ENCODE peak calls at places on chromosomes 16 and 17, in five cellular contexts. X is lower lobe of right lung, S is AG04449, Y is IMR-90, P is HAP-1. W is an unnamed sample.

GRCh38 chr17:68513932-68514331 is 1.7 kb downstream of the PRKAR1A start:
- DNase-seq in X (no peak), S (no peak), Y (no peak), P (no peak), W (no peak)

GRCh38 chr16:85451646-85452363 is 161.3 kb upstream of the GSE1 start:
- DNase-seq in X (no peak), S (no peak), Y (no peak), P (no peak), W (no peak)

GRCh38 chr16:19856120-19856519 is 28.5 kb downstream of the GPRC5B start:
- DNase-seq in X (no peak), S (no peak), Y (no peak), P (no peak), W (no peak)

GRCh38 chr17:6231465-6231864 is 161.3 kb downstream of the WSCD1 start:
- DNase-seq in X (no peak), S (no peak), Y (no peak), P (no peak), W (no peak)

GRCh38 chr17:40068129-40068581 is 5.4 kb downstream of the THRA start:
- DNase-seq in X (no peak), S (no peak), Y (no peak), P (no peak), W (no peak)

GRCh38 chr17:78120971-78121800 is 7.4 kb downstream of the TMC6 start:
- DNase-seq in X (no peak), S (no peak), Y (no peak), P (no peak), W (no peak)

GRCh38 chr17:6843241-6843890 is 11.8 kb upstream of the TEKT1 start:
- DNase-seq in X (no peak), S (no peak), Y (peak), P (no peak), W (peak)

GRCh38 chr16:66845080-66845410 is 831 bp downstream of the CA7 start:
- DNase-seq in X (no peak), S (no peak), Y (no peak), P (no peak), W (no peak)

GRCh38 chr17:73138541-73139138 is 26.2 kb upstream of the SSTR2 start:
- DNase-seq in X (no peak), S (no peak), Y (no peak), P (no peak), W (no peak)

GRCh38 chr16:25575363-25575762 is 116.4 kb upstream of the HS3ST4 start:
- DNase-seq in X (no peak), S (no peak), Y (no peak), P (no peak), W (no peak)

GRCh38 chr17:83176272-83176955 is 97.0 kb downstream of the METRNL start:
- DNase-seq in X (no peak), S (no peak), Y (no peak), P (no peak), W (no peak)

GRCh38 chr16:87146676-87147075 is 170.5 kb downstream of the C16orf95 start:
- DNase-seq in X (no peak), S (no peak), Y (no peak), P (no peak), W (no peak)

GRCh38 chr16:77679336-77679735 is 43.0 kb upstream of the NUDT7 start:
- DNase-seq in X (no peak), S (no peak), Y (no peak), P (no peak), W (no peak)

GRCh38 chr17:70525976-70526375 is 356.6 kb downstream of the KCNJ2 start:
- DNase-seq in X (no peak), S (no peak), Y (no peak), P (no peak), W (no peak)

GRCh38 chr17:66373944-66374817 is 71.8 kb downstream of the PRKCA start:
- DNase-seq in X (no peak), S (no peak), Y (no peak), P (no peak), W (no peak)

GRCh38 chr17:4109424-4109823 is 33.4 kb downstream of the ZZEF1 start:
- DNase-seq in X (no peak), S (no peak), Y (no peak), P (no peak), W (no peak)

GRCh38 chr17:9003355-9004131 is 17.8 kb upstream of the NTN1 start:
- DNase-seq in X (no peak), S (no peak), Y (no peak), P (no peak), W (no peak)

GRCh38 chr16:78230832-78231231 is 131.4 kb downstream of the WWOX start:
- DNase-seq in X (no peak), S (no peak), Y (peak), P (no peak), W (no peak)

GRCh38 chr16:72788269-72788809 is 259.6 kb downstream of the ZFHX3 start:
- DNase-seq in X (peak), S (no peak), Y (no peak), P (no peak), W (no peak)

GRCh38 chr16:85252461-85252860 is 140.2 kb upstream of the CIBAR2 start:
- DNase-seq in X (no peak), S (no peak), Y (no peak), P (no peak), W (no peak)

GRCh38 chr17:63349478-63350000 is 96.6 kb downstream of the CYB561 start:
- DNase-seq in X (no peak), S (peak), Y (peak), P (no peak), W (no peak)

GRCh38 chr16:90044111-90044551 is 24.9 kb upstream of the DBNDD1 start:
- DNase-seq in X (no peak), S (no peak), Y (no peak), P (no peak), W (no peak)

GRCh38 chr17:45409659-45410076 is 23.0 kb downstream of the ARHGAP27 start:
- DNase-seq in X (no peak), S (no peak), Y (no peak), P (no peak), W (no peak)

GRCh38 chr17:17127730-17128291 is 78.3 kb downstream of the PLD6 start:
- DNase-seq in X (peak), S (no peak), Y (peak), P (no peak), W (no peak)

GRCh38 chr16:66832661-66833305 is 2.0 kb upstream of the NAE1 start:
- DNase-seq in X (no peak), S (no peak), Y (peak), P (no peak), W (peak)

GRCh38 chr17:78140169-78141051 is 5.8 kb upstream of the C17orf99 start:
- DNase-seq in X (peak), S (no peak), Y (peak), P (peak), W (no peak)

GRCh38 chr16:48384305-48384981 is 770 bp downstream of the SIAH1 start:
- DNase-seq in X (peak), S (no peak), Y (peak), P (peak), W (no peak)

GRCh38 chr17:76262732-76263344 is 2.3 kb upstream of the UBALD2 start:
- DNase-seq in X (no peak), S (no peak), Y (no peak), P (no peak), W (no peak)

GRCh38 chr17:73641779-73642580 is 2.3 kb downstream of the SDK2 start:
- DNase-seq in X (no peak), S (no peak), Y (no peak), P (no peak), W (no peak)

GRCh38 chr17:36055921-36056320 is 8.2 kb upstream of the CCL18 start:
- DNase-seq in X (no peak), S (no peak), Y (no peak), P (no peak), W (no peak)

GRCh38 chr16:10387378-10387681 is 1.5 kb downstream of the ATF7IP2 start:
- DNase-seq in X (no peak), S (no peak), Y (no peak), P (no peak), W (no peak)

GRCh38 chr17:83058478-83059167 is 20.8 kb upstream of the METRNL start:
- DNase-seq in X (peak), S (no peak), Y (no peak), P (peak), W (no peak)

GRCh38 chr16:50340578-50340977 is 28.2 kb downstream of the BRD7 start:
- DNase-seq in X (no peak), S (no peak), Y (peak), P (no peak), W (peak)

GRCh38 chr16:24075929-24076716 is 180.0 kb upstream of the CACNG3 start:
- DNase-seq in X (no peak), S (no peak), Y (no peak), P (peak), W (no peak)

GRCh38 chr17:10089221-10089799 is 109.1 kb downstream of the GAS7 start:
- DNase-seq in X (no peak), S (no peak), Y (peak), P (no peak), W (no peak)

GRCh38 chr17:10285896-10286295 is 86.9 kb downstream of the MYH13 start:
- DNase-seq in X (no peak), S (no peak), Y (no peak), P (no peak), W (no peak)

GRCh38 chr17:49180303-49180702 is 30.1 kb downstream of the GNGT2 start:
- DNase-seq in X (peak), S (no peak), Y (peak), P (peak), W (no peak)

GRCh38 chr17:13601776-13602551 is at the start of gene HS3ST3A1:
- DNase-seq in X (peak), S (no peak), Y (peak), P (no peak), W (no peak)

GRCh38 chr17:79340771-79341528 is 266.3 kb downstream of the ENGASE start:
- DNase-seq in X (no peak), S (no peak), Y (no peak), P (no peak), W (no peak)
- H3K4me3 ChIP-seq in X (no peak), S (no peak), Y (no peak), P (no peak), W (no peak)

GRCh38 chr17:47895254-47895855 is 681 bp upstream of the SP2 start:
- DNase-seq in X (peak), S (no peak), Y (peak), P (peak), W (no peak)

GRCh38 chr17:47897561-47897960 is 1.5 kb downstream of the SP2 start:
- DNase-seq in X (no peak), S (no peak), Y (no peak), P (no peak), W (no peak)

GRCh38 chr17:47894498-47895253 is 1.4 kb upstream of the SP2 start:
- DNase-seq in X (no peak), S (no peak), Y (no peak), P (no peak), W (no peak)

GRCh38 chr17:47896672-47897490 is 845 bp downstream of the SP2 start:
- DNase-seq in X (no peak), S (no peak), Y (peak), P (no peak), W (no peak)

DNA sequence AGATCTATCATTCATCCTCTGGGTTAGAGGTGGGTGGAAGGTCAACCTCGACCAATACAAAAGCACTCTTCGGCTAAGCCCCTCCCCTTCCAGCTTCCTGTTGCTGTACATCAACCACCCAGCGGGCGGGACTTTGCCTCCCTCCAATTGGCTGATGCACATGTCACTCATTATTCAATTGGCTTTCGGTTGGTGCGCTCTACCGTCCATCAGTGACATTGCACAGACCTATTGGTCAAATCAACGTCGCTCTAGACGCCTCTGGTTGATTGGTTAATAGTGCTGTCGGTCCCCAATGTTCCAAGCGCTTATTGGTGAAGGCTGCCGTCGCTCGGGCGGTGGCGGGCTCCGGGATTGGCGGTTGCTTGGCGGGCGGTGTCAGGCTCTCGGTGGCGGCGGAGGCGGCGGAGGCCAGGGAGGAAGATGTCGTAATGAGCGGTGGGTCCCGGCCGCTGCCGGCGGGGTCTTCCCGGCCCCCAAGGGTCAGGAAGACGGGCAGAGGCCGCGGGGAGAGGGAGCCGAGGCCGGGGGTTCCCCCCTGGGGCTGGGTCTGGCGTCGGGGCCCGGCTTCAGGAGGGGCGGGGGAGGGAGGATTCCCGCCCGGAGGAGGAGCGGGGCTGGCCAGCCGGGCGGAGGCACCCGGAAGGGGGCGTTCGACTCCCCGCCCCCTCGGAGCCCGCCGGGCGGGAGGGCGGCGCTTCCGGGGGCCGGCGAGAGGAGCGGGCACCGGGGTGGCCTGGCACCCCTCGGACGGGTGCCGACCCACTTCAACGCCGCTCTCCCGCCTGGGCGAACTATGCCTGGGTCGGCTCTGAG is at the start of gene SP2:
- DNase-seq in X (peak), S (peak), Y (peak), P (peak), W (peak)
- H3K4me3 ChIP-seq in X (peak), S (peak), Y (peak), P (peak), W (peak)

GRCh38 chr17:81222906-81223757 is at the start of gene CEP131:
- DNase-seq in X (peak), S (peak), Y (peak), P (peak), W (peak)

GRCh38 chr17:81221842-81222619 is 734 bp downstream of the CEP131 start:
- DNase-seq in X (no peak), S (no peak), Y (no peak), P (no peak), W (no peak)

GRCh38 chr17:81222620-81222905 is 202 bp downstream of the CEP131 start:
- DNase-seq in X (no peak), S (no peak), Y (no peak), P (no peak), W (no peak)

GRCh38 chr17:81221371-81221841 is 1.4 kb downstream of the CEP131 start:
- DNase-seq in X (no peak), S (no peak), Y (no peak), P (peak), W (no peak)

GRCh38 chr17:81223758-81224122 is 975 bp upstream of the CEP131 start:
- DNase-seq in X (no peak), S (no peak), Y (no peak), P (no peak), W (no peak)
- H3K4me3 ChIP-seq in X (peak), S (peak), Y (peak), P (no peak), W (peak)

DNA sequence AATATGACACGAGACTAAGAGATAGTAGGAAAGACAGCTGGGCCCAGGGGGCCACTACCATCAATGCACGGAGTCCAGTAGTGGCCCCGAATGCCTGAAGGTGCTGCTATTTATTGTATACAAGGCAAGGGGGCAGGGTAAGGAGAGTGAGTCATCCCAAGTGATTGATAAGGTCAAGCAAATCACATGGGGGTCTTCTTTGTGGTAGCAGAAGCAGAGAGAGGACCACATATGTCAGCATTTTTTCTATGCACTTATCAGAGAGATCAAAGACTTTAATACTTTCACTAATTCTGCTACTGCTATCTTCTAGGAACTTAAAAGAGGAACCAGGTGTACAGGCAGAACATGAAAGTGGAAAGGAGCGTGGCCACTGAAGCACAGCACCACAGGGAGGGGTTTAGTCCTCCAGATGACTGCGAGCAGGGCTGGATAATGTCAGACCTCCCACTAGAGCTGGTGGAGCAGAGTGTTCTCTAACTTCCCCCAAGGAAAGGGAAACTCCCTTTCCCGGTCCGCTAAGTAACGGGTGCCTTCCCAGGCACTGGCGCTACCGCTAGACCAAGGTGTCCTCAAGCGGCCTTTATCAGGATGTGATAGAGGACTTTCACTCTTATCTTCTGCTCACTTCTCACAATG is 26.4 kb upstream of the ARL4D start:
- DNase-seq in X (no peak), S (no peak), Y (no peak), P (no peak), W (no peak)
- H3K4me3 ChIP-seq in X (no peak), S (no peak), Y (no peak), P (no peak), W (no peak)